ENCODE peak calls at places on chromosome 5, in ten cellular contexts. One of them, this sample, is unnamed.

GRCh38 chr5:115571441-115571878 is 26.9 kb upstream of the FEM1C start:
- DNase-seq in mesenteric fat pad: no peak
- DNase-seq in endothelial cell: no peak
- DNase-seq in GM19239: no peak
- DNase-seq in NCI-H2171 treated with DMSO at 0.1 percent for 48 hours: no peak
- DNase-seq in GM13976: no peak
- DNase-seq in activated naive CD4-positive, alpha-beta T cell: no peak
- DNase-seq in GM12891: no peak
- DNase-seq in activated CD8-positive, alpha-beta T cell treated with anti-CD3 and anti-CD28 coated beads, Interleukin-2, amount 10 ng/mL, durations not matched to agents 7 days and 5 days: no peak
- DNase-seq in T follicular helper cell: no peak
- DNase-seq in this sample: no peak

GRCh38 chr5:141484499-141485304 is at the start of gene PCDHGC4:
- DNase-seq in GM19239: no peak
- DNase-seq in mesenteric fat pad: no peak
- DNase-seq in endothelial cell: peak
- DNase-seq in activated CD8-positive, alpha-beta T cell treated with anti-CD3 and anti-CD28 coated beads, Interleukin-2, amount 10 ng/mL, durations not matched to agents 7 days and 5 days: no peak
- DNase-seq in GM12891: no peak
- DNase-seq in activated naive CD4-positive, alpha-beta T cell: no peak
- DNase-seq in GM13976: no peak
- DNase-seq in T follicular helper cell: no peak
- DNase-seq in NCI-H2171 treated with DMSO at 0.1 percent for 48 hours: no peak
- DNase-seq in this sample: no peak

GRCh38 chr5:34587355-34588241 is 68.5 kb upstream of the RAI14 start:
- DNase-seq in T follicular helper cell: no peak
- DNase-seq in GM13976: no peak
- DNase-seq in NCI-H2171 treated with DMSO at 0.1 percent for 48 hours: no peak
- DNase-seq in activated CD8-positive, alpha-beta T cell treated with anti-CD3 and anti-CD28 coated beads, Interleukin-2, amount 10 ng/mL, durations not matched to agents 7 days and 5 days: no peak
- DNase-seq in endothelial cell: no peak
- DNase-seq in GM19239: no peak
- DNase-seq in GM12891: no peak
- DNase-seq in mesenteric fat pad: no peak
- DNase-seq in activated naive CD4-positive, alpha-beta T cell: no peak
- DNase-seq in this sample: peak

GRCh38 chr5:126023894-126024575 is 399.2 kb upstream of the GRAMD2B start:
- DNase-seq in activated CD8-positive, alpha-beta T cell treated with anti-CD3 and anti-CD28 coated beads, Interleukin-2, amount 10 ng/mL, durations not matched to agents 7 days and 5 days: no peak
- DNase-seq in GM13976: no peak
- DNase-seq in activated naive CD4-positive, alpha-beta T cell: no peak
- DNase-seq in GM12891: no peak
- DNase-seq in mesenteric fat pad: no peak
- DNase-seq in NCI-H2171 treated with DMSO at 0.1 percent for 48 hours: peak
- DNase-seq in endothelial cell: no peak
- DNase-seq in GM19239: no peak
- DNase-seq in T follicular helper cell: no peak
- DNase-seq in this sample: no peak

GRCh38 chr5:59608745-59609144 is 284.8 kb downstream of the PDE4D start:
- DNase-seq in NCI-H2171 treated with DMSO at 0.1 percent for 48 hours: no peak
- DNase-seq in GM13976: no peak
- DNase-seq in endothelial cell: no peak
- DNase-seq in T follicular helper cell: no peak
- DNase-seq in mesenteric fat pad: no peak
- DNase-seq in GM19239: no peak
- DNase-seq in activated CD8-positive, alpha-beta T cell treated with anti-CD3 and anti-CD28 coated beads, Interleukin-2, amount 10 ng/mL, durations not matched to agents 7 days and 5 days: no peak
- DNase-seq in activated naive CD4-positive, alpha-beta T cell: no peak
- DNase-seq in GM12891: no peak
- DNase-seq in this sample: no peak

GRCh38 chr5:132487841-132488555 is 2.6 kb downstream of the IRF1 start:
- DNase-seq in mesenteric fat pad: no peak
- DNase-seq in T follicular helper cell: no peak
- DNase-seq in endothelial cell: no peak
- DNase-seq in GM13976: peak
- DNase-seq in GM19239: no peak
- DNase-seq in NCI-H2171 treated with DMSO at 0.1 percent for 48 hours: no peak
- DNase-seq in GM12891: no peak
- DNase-seq in activated CD8-positive, alpha-beta T cell treated with anti-CD3 and anti-CD28 coated beads, Interleukin-2, amount 10 ng/mL, durations not matched to agents 7 days and 5 days: peak
- DNase-seq in activated naive CD4-positive, alpha-beta T cell: no peak
- DNase-seq in this sample: no peak

GRCh38 chr5:178068293-178068692 is 45.0 kb upstream of the N4BP3 start:
- DNase-seq in endothelial cell: no peak
- DNase-seq in activated CD8-positive, alpha-beta T cell treated with anti-CD3 and anti-CD28 coated beads, Interleukin-2, amount 10 ng/mL, durations not matched to agents 7 days and 5 days: peak
- DNase-seq in activated naive CD4-positive, alpha-beta T cell: no peak
- DNase-seq in NCI-H2171 treated with DMSO at 0.1 percent for 48 hours: peak
- DNase-seq in GM13976: peak
- DNase-seq in GM19239: no peak
- DNase-seq in GM12891: no peak
- DNase-seq in mesenteric fat pad: no peak
- DNase-seq in T follicular helper cell: no peak
- DNase-seq in this sample: no peak

GRCh38 chr5:132203464-132203818 is 24.2 kb downstream of the P4HA2 start:
- DNase-seq in GM19239: no peak
- DNase-seq in mesenteric fat pad: no peak
- DNase-seq in GM13976: no peak
- DNase-seq in GM12891: no peak
- DNase-seq in endothelial cell: no peak
- DNase-seq in NCI-H2171 treated with DMSO at 0.1 percent for 48 hours: no peak
- DNase-seq in activated CD8-positive, alpha-beta T cell treated with anti-CD3 and anti-CD28 coated beads, Interleukin-2, amount 10 ng/mL, durations not matched to agents 7 days and 5 days: no peak
- DNase-seq in activated naive CD4-positive, alpha-beta T cell: no peak
- DNase-seq in T follicular helper cell: no peak
- DNase-seq in this sample: no peak

GRCh38 chr5:23466401-23466886 is 41.0 kb upstream of the PRDM9 start:
- DNase-seq in activated naive CD4-positive, alpha-beta T cell: no peak
- DNase-seq in T follicular helper cell: no peak
- DNase-seq in GM12891: no peak
- DNase-seq in GM19239: no peak
- DNase-seq in activated CD8-positive, alpha-beta T cell treated with anti-CD3 and anti-CD28 coated beads, Interleukin-2, amount 10 ng/mL, durations not matched to agents 7 days and 5 days: no peak
- DNase-seq in mesenteric fat pad: no peak
- DNase-seq in NCI-H2171 treated with DMSO at 0.1 percent for 48 hours: no peak
- DNase-seq in endothelial cell: no peak
- DNase-seq in GM13976: no peak
- DNase-seq in this sample: no peak

GRCh38 chr5:64700765-64701164 is 10.5 kb downstream of the SHISAL2B start:
- DNase-seq in NCI-H2171 treated with DMSO at 0.1 percent for 48 hours: no peak
- DNase-seq in mesenteric fat pad: no peak
- DNase-seq in endothelial cell: no peak
- DNase-seq in GM12891: no peak
- DNase-seq in GM13976: no peak
- DNase-seq in activated naive CD4-positive, alpha-beta T cell: no peak
- DNase-seq in activated CD8-positive, alpha-beta T cell treated with anti-CD3 and anti-CD28 coated beads, Interleukin-2, amount 10 ng/mL, durations not matched to agents 7 days and 5 days: no peak
- DNase-seq in GM19239: no peak
- DNase-seq in T follicular helper cell: no peak
- DNase-seq in this sample: no peak

GRCh38 chr5:173969167-173970049 is 19.6 kb upstream of the C5orf47 start:
- DNase-seq in mesenteric fat pad: no peak
- DNase-seq in NCI-H2171 treated with DMSO at 0.1 percent for 48 hours: no peak
- DNase-seq in activated CD8-positive, alpha-beta T cell treated with anti-CD3 and anti-CD28 coated beads, Interleukin-2, amount 10 ng/mL, durations not matched to agents 7 days and 5 days: no peak
- DNase-seq in GM12891: no peak
- DNase-seq in T follicular helper cell: no peak
- DNase-seq in endothelial cell: no peak
- DNase-seq in GM13976: peak
- DNase-seq in activated naive CD4-positive, alpha-beta T cell: no peak
- DNase-seq in GM19239: no peak
- DNase-seq in this sample: no peak

GRCh38 chr5:18043344-18043743 is 409.1 kb downstream of the TAF11L14 start:
- DNase-seq in endothelial cell: no peak
- DNase-seq in GM12891: no peak
- DNase-seq in GM19239: no peak
- DNase-seq in activated naive CD4-positive, alpha-beta T cell: no peak
- DNase-seq in GM13976: no peak
- DNase-seq in T follicular helper cell: no peak
- DNase-seq in NCI-H2171 treated with DMSO at 0.1 percent for 48 hours: peak
- DNase-seq in mesenteric fat pad: no peak
- DNase-seq in activated CD8-positive, alpha-beta T cell treated with anti-CD3 and anti-CD28 coated beads, Interleukin-2, amount 10 ng/mL, durations not matched to agents 7 days and 5 days: no peak
- DNase-seq in this sample: no peak

GRCh38 chr5:164357405-164358033 is 852.1 kb downstream of the MAT2B start:
- DNase-seq in activated naive CD4-positive, alpha-beta T cell: no peak
- DNase-seq in mesenteric fat pad: no peak
- DNase-seq in endothelial cell: no peak
- DNase-seq in GM13976: no peak
- DNase-seq in T follicular helper cell: no peak
- DNase-seq in GM12891: no peak
- DNase-seq in GM19239: no peak
- DNase-seq in activated CD8-positive, alpha-beta T cell treated with anti-CD3 and anti-CD28 coated beads, Interleukin-2, amount 10 ng/mL, durations not matched to agents 7 days and 5 days: no peak
- DNase-seq in NCI-H2171 treated with DMSO at 0.1 percent for 48 hours: no peak
- DNase-seq in this sample: no peak

GRCh38 chr5:79795764-79796398 is 106.2 kb downstream of the CMYA5 start:
- DNase-seq in activated naive CD4-positive, alpha-beta T cell: no peak
- DNase-seq in GM12891: no peak
- DNase-seq in mesenteric fat pad: no peak
- DNase-seq in GM13976: no peak
- DNase-seq in endothelial cell: no peak
- DNase-seq in NCI-H2171 treated with DMSO at 0.1 percent for 48 hours: no peak
- DNase-seq in activated CD8-positive, alpha-beta T cell treated with anti-CD3 and anti-CD28 coated beads, Interleukin-2, amount 10 ng/mL, durations not matched to agents 7 days and 5 days: no peak
- DNase-seq in GM19239: no peak
- DNase-seq in T follicular helper cell: no peak
- DNase-seq in this sample: no peak

GRCh38 chr5:170120576-170120975 is 14.9 kb downstream of the FOXI1 start:
- DNase-seq in activated CD8-positive, alpha-beta T cell treated with anti-CD3 and anti-CD28 coated beads, Interleukin-2, amount 10 ng/mL, durations not matched to agents 7 days and 5 days: no peak
- DNase-seq in GM19239: no peak
- DNase-seq in endothelial cell: no peak
- DNase-seq in GM12891: no peak
- DNase-seq in T follicular helper cell: no peak
- DNase-seq in NCI-H2171 treated with DMSO at 0.1 percent for 48 hours: no peak
- DNase-seq in GM13976: no peak
- DNase-seq in activated naive CD4-positive, alpha-beta T cell: no peak
- DNase-seq in mesenteric fat pad: no peak
- DNase-seq in this sample: no peak

GRCh38 chr5:2382776-2383677 is 368.4 kb downstream of the IRX2 start:
- DNase-seq in GM13976: no peak
- DNase-seq in T follicular helper cell: no peak
- DNase-seq in mesenteric fat pad: no peak
- DNase-seq in GM12891: no peak
- DNase-seq in GM19239: no peak
- DNase-seq in activated naive CD4-positive, alpha-beta T cell: no peak
- DNase-seq in NCI-H2171 treated with DMSO at 0.1 percent for 48 hours: no peak
- DNase-seq in endothelial cell: no peak
- DNase-seq in activated CD8-positive, alpha-beta T cell treated with anti-CD3 and anti-CD28 coated beads, Interleukin-2, amount 10 ng/mL, durations not matched to agents 7 days and 5 days: no peak
- DNase-seq in this sample: no peak

GRCh38 chr5:35073168-35073567 is 25.4 kb upstream of the AGXT2 start:
- DNase-seq in GM19239: no peak
- DNase-seq in NCI-H2171 treated with DMSO at 0.1 percent for 48 hours: no peak
- DNase-seq in GM12891: no peak
- DNase-seq in activated CD8-positive, alpha-beta T cell treated with anti-CD3 and anti-CD28 coated beads, Interleukin-2, amount 10 ng/mL, durations not matched to agents 7 days and 5 days: no peak
- DNase-seq in GM13976: no peak
- DNase-seq in T follicular helper cell: no peak
- DNase-seq in endothelial cell: no peak
- DNase-seq in mesenteric fat pad: no peak
- DNase-seq in activated naive CD4-positive, alpha-beta T cell: no peak
- DNase-seq in this sample: no peak

GRCh38 chr5:176776141-176776865 is 34.1 kb upstream of the UNC5A start:
- DNase-seq in T follicular helper cell: no peak
- DNase-seq in activated CD8-positive, alpha-beta T cell treated with anti-CD3 and anti-CD28 coated beads, Interleukin-2, amount 10 ng/mL, durations not matched to agents 7 days and 5 days: no peak
- DNase-seq in GM12891: no peak
- DNase-seq in GM19239: no peak
- DNase-seq in NCI-H2171 treated with DMSO at 0.1 percent for 48 hours: no peak
- DNase-seq in GM13976: peak
- DNase-seq in activated naive CD4-positive, alpha-beta T cell: no peak
- DNase-seq in endothelial cell: no peak
- DNase-seq in mesenteric fat pad: peak
- DNase-seq in this sample: no peak

GRCh38 chr5:61779743-61780142 is 447.7 kb downstream of the ZSWIM6 start:
- DNase-seq in NCI-H2171 treated with DMSO at 0.1 percent for 48 hours: no peak
- DNase-seq in GM12891: no peak
- DNase-seq in activated CD8-positive, alpha-beta T cell treated with anti-CD3 and anti-CD28 coated beads, Interleukin-2, amount 10 ng/mL, durations not matched to agents 7 days and 5 days: no peak
- DNase-seq in T follicular helper cell: no peak
- DNase-seq in GM19239: no peak
- DNase-seq in GM13976: no peak
- DNase-seq in mesenteric fat pad: no peak
- DNase-seq in activated naive CD4-positive, alpha-beta T cell: no peak
- DNase-seq in endothelial cell: no peak
- DNase-seq in this sample: no peak

GRCh38 chr5:139063664-139064054 is 134.5 kb downstream of the SIL1 start:
- DNase-seq in GM12891: no peak
- DNase-seq in endothelial cell: no peak
- DNase-seq in T follicular helper cell: no peak
- DNase-seq in activated CD8-positive, alpha-beta T cell treated with anti-CD3 and anti-CD28 coated beads, Interleukin-2, amount 10 ng/mL, durations not matched to agents 7 days and 5 days: no peak
- DNase-seq in activated naive CD4-positive, alpha-beta T cell: no peak
- DNase-seq in GM19239: no peak
- DNase-seq in GM13976: no peak
- DNase-seq in mesenteric fat pad: no peak
- DNase-seq in NCI-H2171 treated with DMSO at 0.1 percent for 48 hours: peak
- DNase-seq in this sample: no peak

GRCh38 chr5:69130241-69130640 is 36.4 kb downstream of the SLC30A5 start:
- DNase-seq in NCI-H2171 treated with DMSO at 0.1 percent for 48 hours: no peak
- DNase-seq in activated CD8-positive, alpha-beta T cell treated with anti-CD3 and anti-CD28 coated beads, Interleukin-2, amount 10 ng/mL, durations not matched to agents 7 days and 5 days: no peak
- DNase-seq in GM12891: no peak
- DNase-seq in T follicular helper cell: no peak
- DNase-seq in activated naive CD4-positive, alpha-beta T cell: no peak
- DNase-seq in GM19239: no peak
- DNase-seq in GM13976: no peak
- DNase-seq in mesenteric fat pad: no peak
- DNase-seq in endothelial cell: no peak
- DNase-seq in this sample: no peak

GRCh38 chr5:107560377-107560776 is 110.4 kb downstream of the EFNA5 start:
- DNase-seq in T follicular helper cell: no peak
- DNase-seq in mesenteric fat pad: no peak
- DNase-seq in endothelial cell: no peak
- DNase-seq in activated naive CD4-positive, alpha-beta T cell: no peak
- DNase-seq in activated CD8-positive, alpha-beta T cell treated with anti-CD3 and anti-CD28 coated beads, Interleukin-2, amount 10 ng/mL, durations not matched to agents 7 days and 5 days: no peak
- DNase-seq in GM12891: no peak
- DNase-seq in NCI-H2171 treated with DMSO at 0.1 percent for 48 hours: no peak
- DNase-seq in GM19239: no peak
- DNase-seq in GM13976: no peak
- DNase-seq in this sample: no peak

GRCh38 chr5:55441954-55442353 is 92.8 kb downstream of the PLPP1 start:
- DNase-seq in GM13976: no peak
- DNase-seq in GM19239: no peak
- DNase-seq in mesenteric fat pad: no peak
- DNase-seq in NCI-H2171 treated with DMSO at 0.1 percent for 48 hours: no peak
- DNase-seq in activated CD8-positive, alpha-beta T cell treated with anti-CD3 and anti-CD28 coated beads, Interleukin-2, amount 10 ng/mL, durations not matched to agents 7 days and 5 days: no peak
- DNase-seq in endothelial cell: no peak
- DNase-seq in activated naive CD4-positive, alpha-beta T cell: no peak
- DNase-seq in GM12891: no peak
- DNase-seq in T follicular helper cell: no peak
- DNase-seq in this sample: no peak

GRCh38 chr5:27008604-27009564 is 29.5 kb downstream of the CDH9 start:
- DNase-seq in GM19239: no peak
- DNase-seq in T follicular helper cell: no peak
- DNase-seq in activated naive CD4-positive, alpha-beta T cell: no peak
- DNase-seq in mesenteric fat pad: no peak
- DNase-seq in endothelial cell: no peak
- DNase-seq in activated CD8-positive, alpha-beta T cell treated with anti-CD3 and anti-CD28 coated beads, Interleukin-2, amount 10 ng/mL, durations not matched to agents 7 days and 5 days: no peak
- DNase-seq in GM12891: no peak
- DNase-seq in NCI-H2171 treated with DMSO at 0.1 percent for 48 hours: no peak
- DNase-seq in GM13976: no peak
- DNase-seq in this sample: no peak

GRCh38 chr5:170316933-170317332 is 19.4 kb upstream of the LCP2 start:
- DNase-seq in mesenteric fat pad: no peak
- DNase-seq in activated CD8-positive, alpha-beta T cell treated with anti-CD3 and anti-CD28 coated beads, Interleukin-2, amount 10 ng/mL, durations not matched to agents 7 days and 5 days: no peak
- DNase-seq in T follicular helper cell: no peak
- DNase-seq in NCI-H2171 treated with DMSO at 0.1 percent for 48 hours: no peak
- DNase-seq in endothelial cell: no peak
- DNase-seq in GM12891: no peak
- DNase-seq in GM13976: no peak
- DNase-seq in activated naive CD4-positive, alpha-beta T cell: no peak
- DNase-seq in GM19239: no peak
- DNase-seq in this sample: no peak

GRCh38 chr5:2813678-2814077 is 62.2 kb upstream of the IRX2 start:
- DNase-seq in activated naive CD4-positive, alpha-beta T cell: no peak
- DNase-seq in GM12891: no peak
- DNase-seq in T follicular helper cell: no peak
- DNase-seq in GM13976: no peak
- DNase-seq in activated CD8-positive, alpha-beta T cell treated with anti-CD3 and anti-CD28 coated beads, Interleukin-2, amount 10 ng/mL, durations not matched to agents 7 days and 5 days: no peak
- DNase-seq in NCI-H2171 treated with DMSO at 0.1 percent for 48 hours: no peak
- DNase-seq in GM19239: no peak
- DNase-seq in mesenteric fat pad: no peak
- DNase-seq in endothelial cell: no peak
- DNase-seq in this sample: no peak

GRCh38 chr5:151195622-151196021 is 28.3 kb downstream of the CCDC69 start:
- DNase-seq in activated CD8-positive, alpha-beta T cell treated with anti-CD3 and anti-CD28 coated beads, Interleukin-2, amount 10 ng/mL, durations not matched to agents 7 days and 5 days: no peak
- DNase-seq in mesenteric fat pad: no peak
- DNase-seq in endothelial cell: no peak
- DNase-seq in activated naive CD4-positive, alpha-beta T cell: no peak
- DNase-seq in NCI-H2171 treated with DMSO at 0.1 percent for 48 hours: no peak
- DNase-seq in GM13976: no peak
- DNase-seq in GM12891: no peak
- DNase-seq in T follicular helper cell: no peak
- DNase-seq in GM19239: no peak
- DNase-seq in this sample: no peak

GRCh38 chr5:169870221-169870620 is 110.1 kb downstream of the INSYN2B start:
- DNase-seq in activated naive CD4-positive, alpha-beta T cell: no peak
- DNase-seq in mesenteric fat pad: no peak
- DNase-seq in GM13976: no peak
- DNase-seq in endothelial cell: no peak
- DNase-seq in T follicular helper cell: no peak
- DNase-seq in activated CD8-positive, alpha-beta T cell treated with anti-CD3 and anti-CD28 coated beads, Interleukin-2, amount 10 ng/mL, durations not matched to agents 7 days and 5 days: no peak
- DNase-seq in GM12891: no peak
- DNase-seq in NCI-H2171 treated with DMSO at 0.1 percent for 48 hours: no peak
- DNase-seq in GM19239: no peak
- DNase-seq in this sample: no peak